ENCODE peak calls at places on chromosomes 5 and 9, in seven cellular contexts. C is NT2/D1, E is SW480, G is NCI-H1092 treated with DMSO at 0.1 percent for 48 hours, V is ELR, O is NCI-H1930, L is iris pigment epithelial cell. X is an unnamed sample.
A peak's percentile ranks its signal among the peaks of the same experiment; 100 is the strongest.

GRCh38 chr5:7976411-7977190 is 107.7 kb downstream of the MTRR start:
- DNase-seq in O (no peak), L (no peak), G (no peak), V (no peak), C (no peak), E (no peak), X (no peak)

GRCh38 chr5:75648712-75649111 is 37.5 kb downstream of the ANKDD1B start:
- DNase-seq in E (no peak), L (no peak), G (no peak), O (no peak), C (no peak), V (no peak), X (no peak)

GRCh38 chr5:67910599-67910998 is 305.0 kb upstream of the PIK3R1 start:
- DNase-seq in O (no peak), L (no peak), V (no peak), C (no peak), G (no peak), E (no peak), X (peak; percentile 48)

GRCh38 chr9:109477269-109478203 is 20.6 kb downstream of the PTPN3 start:
- DNase-seq in C (no peak), E (peak; percentile 95), V (no peak), L (no peak), G (no peak), O (no peak), X (no peak)

GRCh38 chr5:124111886-124112285 is 599.9 kb downstream of the CSNK1G3 start:
- DNase-seq in V (no peak), C (no peak), G (no peak), E (no peak), O (no peak), L (peak; percentile 3), X (peak; percentile 3)

GRCh38 chr9:77472646-77473045 is 175.5 kb downstream of the GNA14 start:
- DNase-seq in L (peak; percentile 60), G (no peak), C (no peak), V (peak; percentile 23), O (no peak), E (no peak), X (no peak)

GRCh38 chr9:127917603-127918002 is 762 bp upstream of the ST6GALNAC4 start:
- DNase-seq in V (no peak), C (no peak), G (no peak), L (no peak), E (no peak), O (no peak), X (no peak)

GRCh38 chr5:157187046-157187754 is 6.6 kb downstream of the ITK start:
- DNase-seq in L (no peak), E (no peak), O (no peak), C (peak; percentile 27), G (no peak), V (no peak), X (no peak)

GRCh38 chr5:73694089-73694488 is 68.1 kb downstream of the ARHGEF28 start:
- DNase-seq in V (no peak), G (no peak), O (no peak), E (no peak), L (no peak), C (no peak), X (no peak)

GRCh38 chr9:20320921-20321320 is 301.4 kb downstream of the MLLT3 start:
- DNase-seq in C (no peak), V (no peak), E (no peak), G (no peak), O (no peak), L (no peak), X (no peak)

GRCh38 chr5:141521244-141521781 is 32.4 kb downstream of the PCDHGC5 start:
- DNase-seq in V (peak; percentile 99), L (peak; percentile 98), G (no peak), O (no peak), E (peak; percentile 100), C (no peak), X (peak; percentile 100)

GRCh38 chr9:137430723-137431415 is 7.7 kb downstream of the NOXA1 start:
- DNase-seq in E (no peak), V (no peak), G (no peak), L (no peak), C (no peak), O (no peak), X (no peak)

GRCh38 chr5:16539169-16539666 is 73.6 kb upstream of the ZNF622 start:
- DNase-seq in O (no peak), V (peak; percentile 91), L (peak; percentile 89), E (peak; percentile 17), G (no peak), C (no peak), X (peak; percentile 56)

GRCh38 chr5:95866431-95867063 is 44.0 kb upstream of the GLRX start:
- DNase-seq in E (no peak), G (no peak), L (no peak), C (no peak), V (peak; percentile 66), O (no peak), X (peak; percentile 22)

GRCh38 chr5:123696948-123697347 is 185.0 kb downstream of the CSNK1G3 start:
- DNase-seq in G (no peak), C (no peak), V (no peak), O (no peak), L (no peak), E (no peak), X (peak; percentile 77)

GRCh38 chr9:127517620-127518019 is 66.3 kb downstream of the LRSAM1 start:
- DNase-seq in O (no peak), E (no peak), G (no peak), V (no peak), L (no peak), C (no peak), X (no peak)

X was measured in fibroblast of pulmonary artery.